ENCODE peak calls at places on chromosomes 5 and 9, in six cellular contexts. B is cardiac muscle cell, M is gastrocnemius medialis, Q is aorta, J is A549, V is breast epithelium. H is an unnamed sample.

GRCh38 chr5:173590436-173591299 is 25.8 kb downstream of the BOD1 start:
- DNase-seq in M (no peak), J (no peak), B (no peak), V (no peak), Q (no peak), H (no peak)

GRCh38 chr5:178644826-178645545 is 18.1 kb upstream of the CLK4 start:
- DNase-seq in V (no peak), B (no peak), M (no peak), J (no peak), Q (no peak), H (no peak)

GRCh38 chr5:134132372-134133212 is 18.1 kb downstream of the TCF7 start:
- DNase-seq in V (no peak), M (no peak), Q (peak; percentile 54), B (no peak), J (no peak), H (peak; percentile 79)

GRCh38 chr9:97038551-97038908 is 412 bp downstream of the CTSV start:
- DNase-seq in J (no peak), B (no peak), M (no peak), Q (no peak), V (no peak), H (no peak)

GRCh38 chr5:93995126-93995621 is 253.8 kb upstream of the POU5F2 start:
- DNase-seq in J (no peak), Q (no peak), M (no peak), B (no peak), V (no peak), H (no peak)

GRCh38 chr5:50963647-50964584 is 297.5 kb downstream of the PARP8 start:
- DNase-seq in B (peak; percentile 43), M (no peak), Q (no peak), J (no peak), V (no peak), H (no peak)

GRCh38 chr5:96198673-96199072 is 234.4 kb downstream of the PCSK1 start:
- DNase-seq in B (no peak), M (no peak), V (no peak), Q (no peak), J (no peak), H (no peak)

GRCh38 chr9:126117158-126117425 is 209.5 kb upstream of the MVB12B start:
- DNase-seq in M (no peak), Q (no peak), J (no peak), B (no peak), V (peak; percentile 10), H (no peak)

GRCh38 chr9:7549261-7549660 is 250.3 kb downstream of the DMAC1 start:
- DNase-seq in Q (peak; percentile 48), B (peak; percentile 72), J (no peak), V (no peak), M (no peak), H (no peak)

GRCh38 chr5:177478711-177479646 is 5.5 kb upstream of the DBN1 start:
- DNase-seq in B (peak; percentile 95), V (peak; percentile 71), Q (peak; percentile 89), M (peak; percentile 83), J (no peak), H (no peak)

GRCh38 chr5:178123094-178123986 is 7.5 kb upstream of the RMND5B start:
- DNase-seq in M (no peak), B (no peak), J (no peak), Q (no peak), V (peak; percentile 61), H (no peak)

GRCh38 chr9:132792547-132792946 is 85.5 kb downstream of the AK8 start:
- DNase-seq in J (no peak), M (no peak), B (no peak), Q (no peak), V (no peak), H (no peak)

GRCh38 chr5:50553560-50553984 is 112.5 kb upstream of the EMB start:
- DNase-seq in Q (no peak), V (peak; percentile 66), B (peak; percentile 23), M (no peak), J (no peak), H (no peak)

GRCh38 chr5:116084231-116084630 is 594 bp upstream of the COMMD10 start:
- DNase-seq in B (peak; percentile 31), Q (no peak), V (no peak), J (peak; percentile 19), M (no peak), H (peak; percentile 12)

GRCh38 chr5:51567636-51568035 is 184.4 kb downstream of the ISL1 start:
- DNase-seq in M (no peak), B (no peak), Q (no peak), V (no peak), J (no peak), H (no peak)

GRCh38 chr5:36028816-36029465 is 37.7 kb downstream of the UGT3A2 start:
- DNase-seq in J (no peak), V (no peak), Q (no peak), B (no peak), M (no peak), H (no peak)

GRCh38 chr5:108974594-108974993 is 226.9 kb downstream of the FER start:
- DNase-seq in J (no peak), V (no peak), M (no peak), B (no peak), Q (no peak), H (no peak)

GRCh38 chr5:170387775-170388174 is 1.4 kb downstream of the KCNMB1 start:
- DNase-seq in V (no peak), M (no peak), J (no peak), B (no peak), Q (no peak), H (no peak)
- H3K27ac ChIP-seq in V (peak overlapping the region; percentile 88), M (no peak overlapping the region), J (no peak overlapping the region), B (no peak overlapping the region), Q (peak overlapping the region; percentile 43), H (no peak overlapping the region)

GRCh38 chr5:3343911-3344310 is 251.7 kb upstream of the IRX1 start:
- DNase-seq in B (no peak), Q (no peak), M (no peak), J (no peak), V (no peak), H (no peak)
- H3K9me3 ChIP-seq in B (no peaks in the 10 kb centered on the region), Q (no peaks in the 10 kb centered on the region), M (no peaks in the 10 kb centered on the region), J (no peaks in the 10 kb centered on the region), V (no peaks in the 10 kb centered on the region), H (no peaks in the 10 kb centered on the region)

DNA sequence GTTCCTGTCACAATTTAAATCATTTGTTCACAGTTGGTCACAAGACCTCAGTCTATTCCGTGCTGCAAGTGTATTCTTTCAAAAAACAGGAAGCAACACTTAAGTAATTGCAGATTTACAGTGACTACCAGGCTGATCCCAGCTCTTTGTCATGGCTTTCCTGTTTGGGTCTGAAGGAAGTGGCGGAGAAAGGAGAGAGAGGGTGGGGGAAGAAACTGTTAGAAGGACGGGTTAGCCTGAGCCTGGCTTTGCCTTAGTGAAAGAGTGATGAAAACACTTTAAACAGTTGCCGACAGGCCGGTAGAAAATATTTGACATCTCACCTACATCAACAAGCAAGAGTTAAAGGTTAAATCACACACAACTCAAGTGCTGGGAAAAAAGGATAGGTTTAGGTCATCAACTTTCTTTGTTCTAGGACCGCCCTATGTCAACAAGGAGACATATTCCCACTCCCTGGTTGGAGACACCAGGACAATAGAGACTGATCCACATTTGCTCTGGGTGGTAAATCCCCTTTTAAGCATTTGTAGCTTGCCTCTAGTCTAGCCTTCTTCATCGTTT is 102.2 kb upstream of the DAB2 start:
- DNase-seq in J (no peak), V (no peak), M (no peak), Q (no peak), B (no peak), H (no peak)
- H3K27ac ChIP-seq in J (no peak overlapping the region), V (peak overlapping the region; percentile 4), M (peak overlapping the region; percentile 71), Q (no peak overlapping the region), B (no peak overlapping the region), H (no peak overlapping the region)

DNA sequence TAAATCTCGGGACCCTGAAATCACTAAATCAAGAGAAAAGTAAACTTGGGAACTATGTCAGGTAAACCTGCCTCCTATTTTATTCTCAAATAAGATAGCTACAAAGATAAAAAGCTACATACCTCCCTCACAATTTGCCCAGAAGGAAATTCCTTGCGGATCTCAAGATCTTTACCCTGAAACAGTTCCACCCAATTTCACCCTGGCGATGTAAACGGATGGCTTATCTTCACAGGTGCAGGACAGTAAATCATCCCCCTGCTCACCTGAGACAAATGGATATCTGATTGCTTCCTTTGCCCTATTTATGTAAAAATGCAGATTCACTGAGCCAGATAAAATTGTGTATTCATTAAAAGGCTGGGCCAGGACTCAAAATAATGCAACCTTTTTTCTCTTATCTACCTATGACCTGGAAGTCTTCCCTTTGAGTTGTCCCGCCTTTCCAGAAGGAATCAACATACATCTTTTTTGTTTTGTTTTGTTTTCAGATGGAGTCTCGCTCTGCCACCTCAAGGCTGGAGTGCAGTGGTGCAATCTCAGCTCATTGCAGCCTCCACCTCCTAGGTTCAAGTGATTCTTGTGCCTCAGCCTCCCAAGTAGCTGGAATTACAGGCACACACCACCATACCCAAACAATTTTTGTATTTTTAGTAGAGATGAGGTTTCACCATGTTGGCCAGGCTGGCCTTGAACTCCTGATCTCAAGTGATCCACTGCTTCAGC is 13.8 kb downstream of the TMEM267 start:
- DNase-seq in M (no peak), V (no peak), B (no peak), Q (no peak), J (no peak), H (no peak)
- H3K9me3 ChIP-seq in M (no peaks in the 10 kb centered on the region), V (peaks cover 3% of the 10 kb centered on the region), B (no peaks in the 10 kb centered on the region), Q (no peaks in the 10 kb centered on the region), J (peaks cover 31% of the 10 kb centered on the region), H (peaks cover 10% of the 10 kb centered on the region)

GRCh38 chr9:137458194-137459146 is 664 bp downstream of the NSMF start:
- DNase-seq in J (no peak), Q (peak; percentile 78), B (no peak), M (no peak), V (no peak), H (no peak)
- H3K27ac ChIP-seq in J (peak overlapping the region; percentile 89), Q (peak overlapping the region; percentile 73), B (no peak overlapping the region), M (peak overlapping the region; percentile 23), V (peak overlapping the region; percentile 75), H (no peak overlapping the region)

GRCh38 chr9:92982130-92982529 is 34.8 kb downstream of the FGD3 start:
- DNase-seq in M (no peak), B (no peak), J (no peak), V (no peak), Q (no peak), H (no peak)
- H3K9me3 ChIP-seq in M (no peaks in the 10 kb centered on the region), B (no peaks in the 10 kb centered on the region), J (peaks cover 36% of the 10 kb centered on the region), V (no peaks in the 10 kb centered on the region), Q (no peaks in the 10 kb centered on the region), H (peaks cover 4% of the 10 kb centered on the region)

GRCh38 chr9:75431388-75431787 is 343.1 kb downstream of the OSTF1 start:
- DNase-seq in J (no peak), M (no peak), Q (no peak), B (no peak), V (no peak), H (no peak)
- H3K27ac ChIP-seq in J (no peak overlapping the region), M (peak overlapping the region; percentile 29), Q (no peak overlapping the region), B (no peak overlapping the region), V (peak overlapping the region; percentile 57), H (no peak overlapping the region)